ENCODE peak calls at places on chromosome 22, in nine cellular contexts. One of them, this sample, is unnamed.

GRCh38 chr22:30290679-30291333 is 1.5 kb upstream of the CASTOR1 start:
- DNase-seq in neuronal stem cell: peak; percentile 20
- DNase-seq in heart right ventricle: peak; percentile 84
- DNase-seq in H7: peak; percentile 70
- DNase-seq in H1: no peak
- DNase-seq in HCT116: no peak
- DNase-seq in OCI-LY7: peak; percentile 58
- DNase-seq in small intestine: no peak
- DNase-seq in naive thymus-derived CD4-positive, alpha-beta T cell: no peak
- DNase-seq in this sample: no peak

GRCh38 chr22:35467788-35468187 is 67.8 kb downstream of the MCM5 start:
- DNase-seq in heart right ventricle: peak; percentile 82
- DNase-seq in H1: no peak
- DNase-seq in small intestine: peak; percentile 50
- DNase-seq in naive thymus-derived CD4-positive, alpha-beta T cell: no peak
- DNase-seq in HCT116: no peak
- DNase-seq in H7: peak; percentile 79
- DNase-seq in neuronal stem cell: peak; percentile 29
- DNase-seq in OCI-LY7: no peak
- DNase-seq in this sample: no peak

GRCh38 chr22:42595434-42595833 is 19.2 kb downstream of the POLDIP3 start:
- DNase-seq in H1: no peak
- DNase-seq in neuronal stem cell: no peak
- DNase-seq in H7: no peak
- DNase-seq in heart right ventricle: no peak
- DNase-seq in OCI-LY7: no peak
- DNase-seq in HCT116: no peak
- DNase-seq in small intestine: no peak
- DNase-seq in naive thymus-derived CD4-positive, alpha-beta T cell: no peak
- DNase-seq in this sample: no peak

GRCh38 chr22:39429916-39430575 is 26.8 kb upstream of the MGAT3 start:
- DNase-seq in HCT116: no peak
- DNase-seq in small intestine: no peak
- DNase-seq in naive thymus-derived CD4-positive, alpha-beta T cell: no peak
- DNase-seq in OCI-LY7: no peak
- DNase-seq in heart right ventricle: no peak
- DNase-seq in H1: no peak
- DNase-seq in H7: no peak
- DNase-seq in neuronal stem cell: no peak
- DNase-seq in this sample: no peak

GRCh38 chr22:17586831-17587440 is 23.6 kb downstream of the SLC25A18 start:
- DNase-seq in neuronal stem cell: no peak
- DNase-seq in small intestine: no peak
- DNase-seq in naive thymus-derived CD4-positive, alpha-beta T cell: no peak
- DNase-seq in OCI-LY7: no peak
- DNase-seq in H1: no peak
- DNase-seq in heart right ventricle: no peak
- DNase-seq in HCT116: no peak
- DNase-seq in H7: no peak
- DNase-seq in this sample: no peak

GRCh38 chr22:29478326-29479276 is 1.4 kb upstream of the NEFH start:
- DNase-seq in H7: peak; percentile 86
- DNase-seq in neuronal stem cell: peak; percentile 63
- DNase-seq in small intestine: no peak
- DNase-seq in HCT116: no peak
- DNase-seq in naive thymus-derived CD4-positive, alpha-beta T cell: no peak
- DNase-seq in H1: peak; percentile 79
- DNase-seq in OCI-LY7: no peak
- DNase-seq in heart right ventricle: no peak
- DNase-seq in this sample: no peak

GRCh38 chr22:28019360-28019759 is 100.3 kb upstream of the PITPNB start:
- DNase-seq in H7: no peak
- DNase-seq in OCI-LY7: no peak
- DNase-seq in small intestine: no peak
- DNase-seq in heart right ventricle: no peak
- DNase-seq in HCT116: no peak
- DNase-seq in neuronal stem cell: no peak
- DNase-seq in H1: no peak
- DNase-seq in naive thymus-derived CD4-positive, alpha-beta T cell: no peak
- DNase-seq in this sample: no peak

GRCh38 chr22:33519974-33520903 is 400.0 kb downstream of the LARGE1 start:
- DNase-seq in naive thymus-derived CD4-positive, alpha-beta T cell: no peak
- DNase-seq in H7: no peak
- DNase-seq in H1: no peak
- DNase-seq in heart right ventricle: no peak
- DNase-seq in OCI-LY7: peak; percentile 80
- DNase-seq in HCT116: no peak
- DNase-seq in small intestine: no peak
- DNase-seq in neuronal stem cell: no peak
- DNase-seq in this sample: no peak

GRCh38 chr22:17897411-17897810 is 123.1 kb upstream of the BID start:
- DNase-seq in small intestine: no peak
- DNase-seq in H7: no peak
- DNase-seq in OCI-LY7: no peak
- DNase-seq in heart right ventricle: no peak
- DNase-seq in HCT116: no peak
- DNase-seq in neuronal stem cell: no peak
- DNase-seq in H1: no peak
- DNase-seq in naive thymus-derived CD4-positive, alpha-beta T cell: no peak
- DNase-seq in this sample: no peak

GRCh38 chr22:35950262-35950661 is 78.4 kb downstream of the RBFOX2 start:
- DNase-seq in OCI-LY7: no peak
- DNase-seq in small intestine: no peak
- DNase-seq in HCT116: no peak
- DNase-seq in H7: peak; percentile 9
- DNase-seq in neuronal stem cell: no peak
- DNase-seq in naive thymus-derived CD4-positive, alpha-beta T cell: no peak
- DNase-seq in H1: no peak
- DNase-seq in heart right ventricle: no peak
- DNase-seq in this sample: no peak

GRCh38 chr22:40567106-40567505 is 69.4 kb downstream of the MRTFA start:
- DNase-seq in H7: no peak
- DNase-seq in OCI-LY7: no peak
- DNase-seq in H1: no peak
- DNase-seq in naive thymus-derived CD4-positive, alpha-beta T cell: no peak
- DNase-seq in neuronal stem cell: no peak
- DNase-seq in small intestine: no peak
- DNase-seq in HCT116: no peak
- DNase-seq in heart right ventricle: no peak
- DNase-seq in this sample: no peak

GRCh38 chr22:21768435-21768834 is 32.8 kb upstream of the YPEL1 start:
- DNase-seq in HCT116: no peak
- DNase-seq in H7: no peak
- DNase-seq in OCI-LY7: no peak
- DNase-seq in neuronal stem cell: no peak
- DNase-seq in naive thymus-derived CD4-positive, alpha-beta T cell: no peak
- DNase-seq in small intestine: no peak
- DNase-seq in heart right ventricle: no peak
- DNase-seq in H1: no peak
- DNase-seq in this sample: no peak
- H3K36me3 ChIP-seq in HCT116: peaks cover 50% of the 10 kb centered on the region
- H3K36me3 ChIP-seq in H7: peaks cover 50% of the 10 kb centered on the region
- H3K36me3 ChIP-seq in OCI-LY7: peaks cover 91% of the 10 kb centered on the region
- H3K36me3 ChIP-seq in neuronal stem cell: peaks cover 64% of the 10 kb centered on the region
- H3K36me3 ChIP-seq in naive thymus-derived CD4-positive, alpha-beta T cell: peaks cover 82% of the 10 kb centered on the region
- H3K36me3 ChIP-seq in small intestine: peaks cover 20% of the 10 kb centered on the region
- H3K36me3 ChIP-seq in heart right ventricle: peaks cover 97% of the 10 kb centered on the region
- H3K36me3 ChIP-seq in H1: peaks cover 53% of the 10 kb centered on the region
- H3K36me3 ChIP-seq in this sample: peaks cover 26% of the 10 kb centered on the region

GRCh38 chr22:20553947-20554741 is 46.7 kb downstream of the MED15 start:
- DNase-seq in H7: no peak
- DNase-seq in small intestine: no peak
- DNase-seq in naive thymus-derived CD4-positive, alpha-beta T cell: no peak
- DNase-seq in OCI-LY7: no peak
- DNase-seq in H1: no peak
- DNase-seq in neuronal stem cell: no peak
- DNase-seq in HCT116: no peak
- DNase-seq in heart right ventricle: no peak
- DNase-seq in this sample: no peak
- H3K36me3 ChIP-seq in H7: peaks cover 20% of the 10 kb centered on the region
- H3K36me3 ChIP-seq in small intestine: peaks cover 26% of the 10 kb centered on the region
- H3K36me3 ChIP-seq in naive thymus-derived CD4-positive, alpha-beta T cell: peaks cover 47% of the 10 kb centered on the region
- H3K36me3 ChIP-seq in OCI-LY7: peaks cover 69% of the 10 kb centered on the region
- H3K36me3 ChIP-seq in H1: peaks cover 20% of the 10 kb centered on the region
- H3K36me3 ChIP-seq in neuronal stem cell: peaks cover 41% of the 10 kb centered on the region
- H3K36me3 ChIP-seq in HCT116: peaks cover 18% of the 10 kb centered on the region
- H3K36me3 ChIP-seq in heart right ventricle: peaks cover 61% of the 10 kb centered on the region
- H3K36me3 ChIP-seq in this sample: peaks cover 9% of the 10 kb centered on the region

DNA sequence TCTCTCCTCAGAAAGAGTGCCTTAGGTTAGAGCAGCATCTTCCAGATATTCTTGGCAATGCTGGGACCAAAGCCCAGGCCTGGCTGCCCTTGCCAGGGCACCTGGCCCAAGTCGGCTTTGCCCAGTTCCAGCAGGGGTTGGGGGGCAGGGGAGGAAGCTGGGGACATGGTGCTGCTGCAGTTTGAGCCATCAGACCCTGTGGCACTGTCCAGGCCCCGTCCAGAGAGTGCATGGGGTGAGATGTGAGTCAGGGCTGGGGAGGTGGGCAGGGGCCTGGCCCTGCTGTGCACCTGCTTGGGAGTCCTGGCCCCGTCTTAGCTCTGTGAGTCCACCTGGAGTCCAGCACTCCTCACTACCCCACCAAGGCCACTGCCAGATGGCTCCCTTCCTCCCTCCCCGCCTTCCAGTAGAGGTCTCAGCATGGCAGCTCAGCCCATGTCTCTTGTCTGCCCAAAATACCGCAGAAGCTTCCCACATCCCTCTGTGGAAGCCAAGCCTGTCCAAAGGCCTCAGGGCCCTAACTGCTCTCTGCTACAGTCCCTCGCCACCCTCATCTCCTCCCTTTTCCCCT is 16.6 kb downstream of the DERL3 start:
- DNase-seq in heart right ventricle: no peak
- DNase-seq in neuronal stem cell: no peak
- DNase-seq in small intestine: no peak
- DNase-seq in naive thymus-derived CD4-positive, alpha-beta T cell: no peak
- DNase-seq in OCI-LY7: no peak
- DNase-seq in H7: no peak
- DNase-seq in H1: no peak
- DNase-seq in HCT116: no peak
- DNase-seq in this sample: no peak
- H3K36me3 ChIP-seq in heart right ventricle: peaks cover 100% of the 10 kb centered on the region
- H3K36me3 ChIP-seq in neuronal stem cell: peaks cover 60% of the 10 kb centered on the region
- H3K36me3 ChIP-seq in small intestine: peaks cover 36% of the 10 kb centered on the region
- H3K36me3 ChIP-seq in naive thymus-derived CD4-positive, alpha-beta T cell: peaks cover 90% of the 10 kb centered on the region
- H3K36me3 ChIP-seq in OCI-LY7: peaks cover 100% of the 10 kb centered on the region
- H3K36me3 ChIP-seq in H7: peaks cover 53% of the 10 kb centered on the region
- H3K36me3 ChIP-seq in H1: peaks cover 29% of the 10 kb centered on the region
- H3K36me3 ChIP-seq in HCT116: peaks cover 19% of the 10 kb centered on the region
- H3K36me3 ChIP-seq in this sample: peaks cover 31% of the 10 kb centered on the region

GRCh38 chr22:46801331-46801811 is 38.9 kb downstream of the TBC1D22A start:
- DNase-seq in heart right ventricle: no peak
- DNase-seq in HCT116: no peak
- DNase-seq in neuronal stem cell: no peak
- DNase-seq in H1: no peak
- DNase-seq in naive thymus-derived CD4-positive, alpha-beta T cell: no peak
- DNase-seq in H7: no peak
- DNase-seq in small intestine: no peak
- DNase-seq in OCI-LY7: no peak
- DNase-seq in this sample: no peak
- H3K36me3 ChIP-seq in heart right ventricle: peaks cover 60% of the 10 kb centered on the region
- H3K36me3 ChIP-seq in HCT116: peaks cover 11% of the 10 kb centered on the region
- H3K36me3 ChIP-seq in neuronal stem cell: peaks cover 12% of the 10 kb centered on the region
- H3K36me3 ChIP-seq in H1: no peaks in the 10 kb centered on the region
- H3K36me3 ChIP-seq in naive thymus-derived CD4-positive, alpha-beta T cell: peaks cover 56% of the 10 kb centered on the region
- H3K36me3 ChIP-seq in H7: peaks cover 4% of the 10 kb centered on the region
- H3K36me3 ChIP-seq in small intestine: peaks cover 16% of the 10 kb centered on the region
- H3K36me3 ChIP-seq in OCI-LY7: peaks cover 77% of the 10 kb centered on the region
- H3K36me3 ChIP-seq in this sample: peaks cover 2% of the 10 kb centered on the region

GRCh38 chr22:24094966-24095365 is 83.9 kb downstream of the CABIN1 start:
- DNase-seq in H7: no peak
- DNase-seq in heart right ventricle: no peak
- DNase-seq in HCT116: no peak
- DNase-seq in neuronal stem cell: no peak
- DNase-seq in H1: no peak
- DNase-seq in small intestine: no peak
- DNase-seq in naive thymus-derived CD4-positive, alpha-beta T cell: no peak
- DNase-seq in OCI-LY7: no peak
- DNase-seq in this sample: no peak
- H3K36me3 ChIP-seq in H7: peaks cover 18% of the 10 kb centered on the region
- H3K36me3 ChIP-seq in heart right ventricle: peaks cover 94% of the 10 kb centered on the region
- H3K36me3 ChIP-seq in HCT116: peaks cover 20% of the 10 kb centered on the region
- H3K36me3 ChIP-seq in neuronal stem cell: peaks cover 38% of the 10 kb centered on the region
- H3K36me3 ChIP-seq in H1: peaks cover 20% of the 10 kb centered on the region
- H3K36me3 ChIP-seq in small intestine: peaks cover 31% of the 10 kb centered on the region
- H3K36me3 ChIP-seq in naive thymus-derived CD4-positive, alpha-beta T cell: peaks cover 81% of the 10 kb centered on the region
- H3K36me3 ChIP-seq in OCI-LY7: peaks cover 67% of the 10 kb centered on the region
- H3K36me3 ChIP-seq in this sample: peaks cover 11% of the 10 kb centered on the region

GRCh38 chr22:20996031-20996410 is 5.9 kb downstream of the THAP7 start:
- DNase-seq in HCT116: no peak
- DNase-seq in neuronal stem cell: no peak
- DNase-seq in H7: no peak
- DNase-seq in OCI-LY7: no peak
- DNase-seq in naive thymus-derived CD4-positive, alpha-beta T cell: no peak
- DNase-seq in small intestine: no peak
- DNase-seq in heart right ventricle: no peak
- DNase-seq in H1: no peak
- DNase-seq in this sample: no peak
- H3K36me3 ChIP-seq in HCT116: peaks cover 4% of the 10 kb centered on the region
- H3K36me3 ChIP-seq in neuronal stem cell: peaks cover 69% of the 10 kb centered on the region
- H3K36me3 ChIP-seq in H7: peaks cover 6% of the 10 kb centered on the region
- H3K36me3 ChIP-seq in OCI-LY7: peaks cover 44% of the 10 kb centered on the region
- H3K36me3 ChIP-seq in naive thymus-derived CD4-positive, alpha-beta T cell: peaks cover 94% of the 10 kb centered on the region
- H3K36me3 ChIP-seq in small intestine: peaks cover 3% of the 10 kb centered on the region
- H3K36me3 ChIP-seq in heart right ventricle: peaks cover 95% of the 10 kb centered on the region
- H3K36me3 ChIP-seq in H1: peaks cover 7% of the 10 kb centered on the region
- H3K36me3 ChIP-seq in this sample: peaks cover 24% of the 10 kb centered on the region